ENCODE peak calls at places on chromosomes 13 and 19, in seven cellular contexts. P, I, V, K, L, J and T are unnamed samples.

GRCh38 chr13:41955605-41956004 is 5.3 kb downstream of the VWA8 start:
- DNase-seq in J (no peak), I (no peak), V (no peak), P (no peak), L (no peak), K (no peak), T (no peak)

GRCh38 chr13:109781384-109782065 is 4.9 kb downstream of the IRS2 start:
- DNase-seq in P (no peak), L (no peak), V (peak), J (no peak), I (no peak), K (no peak), T (peak)

GRCh38 chr19:39339636-39340035 is 2.6 kb upstream of the SAMD4B start:
- DNase-seq in P (no peak), V (no peak), K (no peak), I (no peak), L (no peak), J (no peak), T (no peak)

GRCh38 chr13:101449971-101450748 is 2.3 kb upstream of the ITGBL1 start:
- DNase-seq in J (no peak), K (no peak), P (peak), I (no peak), V (peak), L (no peak), T (no peak)

GRCh38 chr13:96707146-96707545 is 287.1 kb downstream of the OXGR1 start:
- DNase-seq in P (no peak), J (no peak), I (no peak), K (no peak), V (no peak), L (no peak), T (no peak)

GRCh38 chr13:29577135-29578051 is 18.1 kb downstream of the SLC7A1 start:
- DNase-seq in P (no peak), J (no peak), L (no peak), K (no peak), V (no peak), I (no peak), T (no peak)

GRCh38 chr19:788821-789472 is 8.3 kb upstream of the PTBP1 start:
- DNase-seq in I (no peak), K (peak), L (no peak), J (no peak), P (no peak), V (no peak), T (no peak)

GRCh38 chr19:14333101-14333871 is 48.0 kb upstream of the ADGRE5 start:
- DNase-seq in J (peak), K (peak), L (no peak), V (peak), I (no peak), P (no peak), T (peak)

GRCh38 chr13:47499358-47500150 is 501.5 kb downstream of the SUCLA2 start:
- DNase-seq in J (no peak), P (peak), I (no peak), L (no peak), K (no peak), V (peak), T (no peak)

GRCh38 chr13:72403396-72404010 is 323.9 kb downstream of the MZT1 start:
- DNase-seq in J (no peak), K (no peak), L (no peak), V (no peak), I (no peak), P (no peak), T (no peak)

GRCh38 chr13:81080911-81081454 is 740.1 kb upstream of the SPRY2 start:
- DNase-seq in P (no peak), J (no peak), L (no peak), V (no peak), K (no peak), I (no peak), T (no peak)

GRCh38 chr19:32219881-32220552 is 125.4 kb upstream of the ZNF507 start:
- DNase-seq in P (no peak), K (no peak), L (no peak), V (no peak), J (no peak), I (no peak), T (no peak)

GRCh38 chr19:33134571-33135041 is 2.7 kb downstream of the WDR88 start:
- DNase-seq in P (no peak), J (no peak), I (peak), V (no peak), L (no peak), K (peak), T (no peak)

GRCh38 chr13:52348983-52349780 is 56.8 kb downstream of the THSD1 start:
- DNase-seq in P (peak), I (no peak), J (no peak), K (no peak), L (peak), V (peak), T (peak)

GRCh38 chr19:16091546-16092475 is 15.5 kb downstream of the TPM4 start:
- DNase-seq in V (no peak), I (no peak), P (no peak), L (no peak), K (no peak), J (no peak), T (no peak)

GRCh38 chr13:36919206-36919832 is 719 bp downstream of the SMAD9 start:
- DNase-seq in I (no peak), P (no peak), J (peak), V (no peak), K (peak), L (no peak), T (no peak)

GRCh38 chr13:43804461-43805070 is 17.8 kb upstream of the ENOX1 start:
- DNase-seq in L (peak), J (no peak), I (no peak), V (peak), P (no peak), K (no peak), T (peak)

GRCh38 chr19:2290441-2291184 is 8.6 kb upstream of the PEAK3 start:
- DNase-seq in V (no peak), P (no peak), L (no peak), K (peak), J (peak), I (no peak), T (no peak)

GRCh38 chr13:79907527-79907926 is 426.6 kb downstream of the NDFIP2 start:
- DNase-seq in V (no peak), P (no peak), L (no peak), J (no peak), K (no peak), I (no peak), T (no peak)

GRCh38 chr13:71865858-71866172 is 1.2 kb downstream of the DACH1 start:
- DNase-seq in I (no peak), L (no peak), K (peak), P (no peak), V (no peak), J (peak), T (no peak)

GRCh38 chr19:18176367-18177310 is 3.0 kb downstream of the IFI30 start:
- DNase-seq in V (no peak), P (no peak), L (no peak), I (no peak), J (no peak), K (no peak), T (no peak)

GRCh38 chr19:18677156-18677555 is 6.3 kb upstream of the CRTC1 start:
- DNase-seq in I (no peak), K (no peak), P (no peak), V (no peak), J (no peak), L (no peak), T (no peak)

GRCh38 chr13:61880576-61881283 is 465.1 kb upstream of the PCDH20 start:
- DNase-seq in I (no peak), L (no peak), P (no peak), K (peak), V (peak), J (no peak), T (peak)

GRCh38 chr13:41544824-41545707 is 87.7 kb downstream of the RGCC start:
- DNase-seq in V (no peak), J (no peak), I (no peak), K (no peak), P (no peak), L (no peak), T (no peak)

GRCh38 chr19:1189419-1189818 is 15.4 kb upstream of the SBNO2 start:
- DNase-seq in K (no peak), I (peak), P (no peak), L (no peak), V (no peak), J (no peak), T (no peak)

GRCh38 chr19:4059931-4060620 is 6.6 kb downstream of the ZBTB7A start:
- DNase-seq in V (peak), K (peak), L (no peak), J (peak), I (no peak), P (no peak), T (peak)

GRCh38 chr13:31896427-31896826 is 135.1 kb upstream of the FRY start:
- DNase-seq in V (no peak), J (no peak), I (no peak), P (peak), L (peak), K (no peak), T (no peak)

GRCh38 chr19:44576843-44577565 is 36.4 kb upstream of the IGSF23 start:
- DNase-seq in P (no peak), J (peak), I (peak), V (peak), L (peak), K (peak), T (peak)

GRCh38 chr13:98089826-98090225 is 53.1 kb upstream of the FARP1 start:
- DNase-seq in J (no peak), P (no peak), V (no peak), K (no peak), I (no peak), L (no peak), T (no peak)

GRCh38 chr13:42312817-42313431 is 41.0 kb downstream of the AKAP11 start:
- DNase-seq in I (no peak), K (no peak), P (no peak), V (no peak), L (no peak), J (no peak), T (no peak)

GRCh38 chr13:47679391-47679790 is 321.7 kb downstream of the SUCLA2 start:
- DNase-seq in L (no peak), V (no peak), J (no peak), P (peak), K (no peak), I (no peak), T (no peak)

GRCh38 chr19:41701401-41702075 is 6.9 kb upstream of the CEACAM5 start:
- DNase-seq in P (no peak), J (peak), K (peak), V (peak), I (no peak), L (peak), T (peak)

GRCh38 chr13:110689711-110690110 is 16.2 kb downstream of the CARS2 start:
- DNase-seq in L (no peak), V (no peak), P (no peak), I (no peak), K (no peak), J (no peak), T (no peak)

GRCh38 chr19:2683430-2683995 is 19.0 kb downstream of the GNG7 start:
- DNase-seq in K (no peak), V (no peak), I (no peak), L (no peak), J (no peak), P (no peak), T (no peak)